ENCODE peak calls at places on chromosome 4, in four cellular contexts. One of them, this sample, is unnamed.

GRCh38 chr4:111537165-111537564 is 608.1 kb upstream of the FAM241A start:
- DNase-seq in K562: no peak
- DNase-seq in GM12878: no peak
- DNase-seq in HepG2: no peak
- DNase-seq in this sample: no peak

GRCh38 chr4:14184265-14184664 is 556.7 kb upstream of the BOD1L1 start:
- DNase-seq in K562: no peak
- DNase-seq in GM12878: no peak
- DNase-seq in HepG2: no peak
- DNase-seq in this sample: no peak

GRCh38 chr4:71296945-71297344 is 41.9 kb upstream of the SLC4A4 start:
- DNase-seq in K562: no peak
- DNase-seq in GM12878: no peak
- DNase-seq in HepG2: no peak
- DNase-seq in this sample: no peak

GRCh38 chr4:100177126-100177525 is 13.1 kb downstream of the DDIT4L start:
- DNase-seq in K562: no peak
- DNase-seq in GM12878: no peak
- DNase-seq in HepG2: no peak
- DNase-seq in this sample: no peak

GRCh38 chr4:100848865-100849264 is 331.0 kb upstream of the EMCN start:
- DNase-seq in K562: no peak
- DNase-seq in GM12878: no peak
- DNase-seq in HepG2: no peak
- DNase-seq in this sample: no peak

GRCh38 chr4:55851885-55852284 is 1.6 kb upstream of the EXOC1 start:
- DNase-seq in K562: no peak
- DNase-seq in GM12878: no peak
- DNase-seq in HepG2: peak
- DNase-seq in this sample: no peak

GRCh38 chr4:156476359-156476758 is 495.2 kb downstream of the PDGFC start:
- DNase-seq in K562: no peak
- DNase-seq in GM12878: no peak
- DNase-seq in HepG2: peak
- DNase-seq in this sample: no peak

GRCh38 chr4:184282895-184283654 is 65.4 kb upstream of the ENPP6 start:
- DNase-seq in K562: no peak
- DNase-seq in GM12878: peak
- DNase-seq in HepG2: no peak
- DNase-seq in this sample: no peak

GRCh38 chr4:67634741-67635140 is 66.2 kb downstream of the UBA6 start:
- DNase-seq in K562: no peak
- DNase-seq in GM12878: no peak
- DNase-seq in HepG2: no peak
- DNase-seq in this sample: no peak
- TF ChIP-seq FOXK2 in K562: no peak
- TF ChIP-seq FOXK2 in GM12878: no peak
- TF ChIP-seq FOXK2 in HepG2: no peak
- TF ChIP-seq FOXK2 in this sample: no peak

GRCh38 chr4:176191974-176192373 is 3.4 kb downstream of the SPATA4 start:
- DNase-seq in K562: no peak
- DNase-seq in GM12878: no peak
- DNase-seq in HepG2: no peak
- DNase-seq in this sample: no peak
- TF ChIP-seq FOXK2 in K562: no peak
- TF ChIP-seq FOXK2 in GM12878: no peak
- TF ChIP-seq FOXK2 in HepG2: no peak
- TF ChIP-seq FOXK2 in this sample: no peak

GRCh38 chr4:181693517-181693916 is 549.7 kb upstream of the TENM3 start:
- DNase-seq in K562: no peak
- DNase-seq in GM12878: no peak
- DNase-seq in HepG2: no peak
- DNase-seq in this sample: no peak
- TF ChIP-seq FOXK2 in K562: no peak
- TF ChIP-seq FOXK2 in GM12878: no peak
- TF ChIP-seq FOXK2 in HepG2: no peak
- TF ChIP-seq FOXK2 in this sample: no peak

GRCh38 chr4:16794816-16795445 is 103.5 kb downstream of the LDB2 start:
- DNase-seq in K562: peak
- DNase-seq in GM12878: no peak
- DNase-seq in HepG2: peak
- DNase-seq in this sample: peak
- TF ChIP-seq FOXK2 in K562: no peak
- TF ChIP-seq FOXK2 in GM12878: no peak
- TF ChIP-seq FOXK2 in HepG2: no peak
- TF ChIP-seq FOXK2 in this sample: no peak

DNA sequence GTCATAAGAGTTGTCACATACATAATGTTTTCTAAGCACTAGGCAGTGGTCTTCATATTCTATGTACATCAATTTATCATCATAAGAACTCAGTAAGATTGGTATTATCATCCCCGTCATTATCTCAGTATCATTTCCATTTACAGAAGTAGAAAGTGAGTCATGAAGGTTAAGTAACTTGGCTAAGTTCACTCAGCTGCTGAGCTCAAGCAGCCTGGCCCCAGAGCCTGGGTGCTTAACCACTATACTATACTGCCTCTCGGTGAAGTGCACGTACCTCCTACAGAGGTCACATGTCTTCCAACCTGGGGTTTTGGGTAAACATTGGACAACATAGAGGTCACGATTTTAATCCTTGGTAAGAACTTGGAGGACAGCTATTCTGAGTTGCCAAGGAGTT is 161.5 kb upstream of the GATB start:
- DNase-seq in K562: no peak
- DNase-seq in GM12878: no peak
- DNase-seq in HepG2: no peak
- DNase-seq in this sample: no peak
- TF ChIP-seq FOXK2 in K562: no peak
- TF ChIP-seq FOXK2 in GM12878: no peak
- TF ChIP-seq FOXK2 in HepG2: no peak
- TF ChIP-seq FOXK2 in this sample: no peak

DNA sequence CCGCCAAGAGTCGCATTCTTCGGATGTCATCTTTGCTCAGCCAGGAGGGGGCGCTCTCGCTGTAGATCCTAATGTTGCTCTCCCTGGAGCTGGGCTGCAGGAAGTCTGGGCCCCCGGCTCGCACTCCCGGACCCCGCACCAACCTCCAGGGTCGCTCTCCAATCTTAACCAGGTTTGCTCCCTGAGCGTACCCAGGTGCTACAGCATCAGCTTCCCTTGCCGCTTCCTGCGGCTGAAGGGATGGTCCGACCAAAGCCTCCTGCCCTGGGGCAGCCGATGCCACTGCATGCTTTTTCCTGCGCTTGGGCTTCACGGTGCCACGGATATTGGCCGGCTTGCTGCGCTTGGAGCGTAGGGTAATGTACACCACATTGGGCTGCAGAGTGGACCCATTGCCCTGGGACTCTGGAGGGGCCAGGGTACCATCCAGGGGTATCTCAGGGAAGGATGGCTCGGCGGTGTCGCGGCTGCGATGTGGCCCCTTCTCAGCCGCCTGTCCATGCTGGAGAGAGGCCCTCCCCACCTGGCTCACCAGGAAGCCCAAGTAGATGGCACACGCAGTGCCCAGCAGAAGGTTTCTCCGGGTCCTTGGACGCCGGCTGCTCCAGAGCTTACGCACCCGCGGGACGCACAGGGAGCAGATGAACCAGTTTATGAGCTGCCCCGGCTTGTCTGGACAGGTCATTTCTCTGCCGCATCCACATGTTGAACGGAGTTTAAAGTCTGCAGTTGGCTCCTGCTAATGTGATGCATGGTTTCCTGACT is 2.0 kb downstream of the GASK1B start:
- DNase-seq in K562: peak
- DNase-seq in GM12878: no peak
- DNase-seq in HepG2: peak
- DNase-seq in this sample: no peak
- TF ChIP-seq FOXK2 in K562: no peak
- TF ChIP-seq FOXK2 in GM12878: no peak
- TF ChIP-seq FOXK2 in HepG2: no peak
- TF ChIP-seq FOXK2 in this sample: no peak